ENCODE peak calls at places on chromosomes 2 and 18, in eight cellular contexts. T, V, M, K, A, O, G and I are unnamed samples.

GRCh38 chr2:173159794-173160463 is 84.3 kb downstream of the MAP3K20 start:
- DNase-seq in G (no peak), O (peak), M (peak), T (peak), K (peak), A (peak), V (peak), I (peak)

GRCh38 chr2:50126845-50127244 is 905.1 kb downstream of the NRXN1 start:
- DNase-seq in V (no peak), T (no peak), G (no peak), M (no peak), K (no peak), A (no peak), O (no peak), I (no peak)

GRCh38 chr2:27606611-27607010 is 22.2 kb downstream of the CCDC121 start:
- DNase-seq in O (peak), V (no peak), T (no peak), K (no peak), M (no peak), G (no peak), A (no peak), I (no peak)

GRCh38 chr2:3443083-3443482 is 63.6 kb downstream of the TRAPPC12 start:
- DNase-seq in A (no peak), T (no peak), M (no peak), V (no peak), O (no peak), K (no peak), G (no peak), I (no peak)

GRCh38 chr2:188430705-188431104 is 139.0 kb downstream of the GULP1 start:
- DNase-seq in K (no peak), V (no peak), A (no peak), G (no peak), T (no peak), M (no peak), O (no peak), I (no peak)

GRCh38 chr2:232008907-232009638 is 47.6 kb downstream of the DIS3L2 start:
- DNase-seq in V (no peak), M (no peak), T (no peak), A (no peak), O (no peak), K (no peak), G (no peak), I (no peak)

GRCh38 chr2:28643911-28644334 is 107.7 kb upstream of the PPP1CB start:
- DNase-seq in O (no peak), K (no peak), A (no peak), M (peak), T (peak), V (peak), G (no peak), I (peak)

GRCh38 chr2:98932164-98932563 is 3.9 kb downstream of the CRACDL start:
- DNase-seq in G (no peak), T (no peak), V (no peak), K (no peak), M (no peak), O (no peak), A (no peak), I (no peak)

GRCh38 chr2:239106314-239106908 is 258.5 kb downstream of the TWIST2 start:
- DNase-seq in T (peak), V (no peak), M (peak), O (no peak), A (peak), G (peak), K (peak), I (no peak)

GRCh38 chr18:24492445-24492844 is 32.0 kb downstream of the HRH4 start:
- DNase-seq in K (no peak), V (no peak), G (no peak), M (no peak), O (no peak), T (peak), A (no peak), I (no peak)

GRCh38 chr2:65364054-65364651 is 68.2 kb downstream of the SPRED2 start:
- DNase-seq in T (no peak), K (no peak), A (no peak), O (peak), G (no peak), M (no peak), V (no peak), I (no peak)

GRCh38 chr2:33291278-33292013 is 185.0 kb upstream of the RASGRP3 start:
- DNase-seq in V (no peak), M (no peak), G (no peak), A (no peak), O (peak), T (no peak), K (peak), I (no peak)

GRCh38 chr18:30514059-30514458 is 528.5 kb downstream of the DSC3 start:
- DNase-seq in T (no peak), K (no peak), V (no peak), A (no peak), O (no peak), G (no peak), M (no peak), I (no peak)

GRCh38 chr2:86342488-86342887 is 5.1 kb upstream of the REEP1 start:
- DNase-seq in M (no peak), K (no peak), V (no peak), O (no peak), A (no peak), T (no peak), G (no peak), I (no peak)

GRCh38 chr2:226117506-226118065 is 682.0 kb downstream of the IRS1 start:
- DNase-seq in M (no peak), T (no peak), O (no peak), V (no peak), A (no peak), G (no peak), K (no peak), I (no peak)

GRCh38 chr2:10957396-10957795 is 45.7 kb downstream of the KCNF1 start:
- DNase-seq in V (no peak), A (no peak), M (no peak), G (no peak), T (no peak), K (no peak), O (no peak), I (no peak)

GRCh38 chr18:8341481-8342230 is 267.6 kb upstream of the RAB12 start:
- DNase-seq in O (no peak), A (no peak), V (no peak), T (no peak), M (peak), G (no peak), K (peak), I (no peak)

GRCh38 chr2:160652236-160652635 is 158.6 kb upstream of the RBMS1 start:
- DNase-seq in M (no peak), O (peak), G (no peak), A (no peak), V (no peak), K (no peak), T (peak), I (no peak)

GRCh38 chr2:71856709-71857525 is 290.7 kb downstream of the CYP26B1 start:
- DNase-seq in G (no peak), A (no peak), T (no peak), K (peak), O (no peak), M (no peak), V (no peak), I (no peak)

GRCh38 chr2:134985061-134985460 is 62.2 kb downstream of the MAP3K19 start:
- DNase-seq in M (no peak), K (no peak), T (no peak), A (no peak), O (no peak), V (no peak), G (no peak), I (no peak)

DNA sequence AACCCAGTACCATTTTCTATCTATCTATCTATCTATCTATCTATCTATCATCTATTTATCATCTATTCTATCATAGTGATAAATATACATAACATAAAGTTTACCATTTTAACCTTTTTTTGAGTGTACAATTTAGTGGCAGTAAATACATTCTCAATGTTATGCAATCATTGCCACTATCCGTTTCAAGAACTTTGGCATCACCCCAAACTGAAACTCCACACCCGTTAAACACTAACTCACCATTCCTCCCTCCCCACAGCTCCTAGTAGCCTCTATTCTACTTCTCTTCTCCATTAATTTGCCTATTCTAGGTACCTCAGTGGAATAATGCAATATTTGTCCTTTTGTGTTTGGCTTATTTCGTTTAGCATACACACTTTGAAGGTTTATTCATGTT is 82.5 kb upstream of the KCNE4 start:
- DNase-seq in K (no peak), O (no peak), M (no peak), A (no peak), T (no peak), G (no peak), V (no peak), I (no peak)
- TF ChIP-seq EP300 in K (no peak), O (no peak), M (no peak), A (no peak), T (no peak), G (no peak), V (no peak), I (no peak)

GRCh38 chr2:142112648-142113278 is 18.1 kb downstream of the LRP1B start:
- DNase-seq in V (no peak), K (peak), M (no peak), T (no peak), A (no peak), O (no peak), G (no peak), I (no peak)
- TF ChIP-seq CTCF in V (no peak), K (no peak), M (no peak), T (no peak), A (peak), O (no peak), G (no peak), I (no peak)

DNA sequence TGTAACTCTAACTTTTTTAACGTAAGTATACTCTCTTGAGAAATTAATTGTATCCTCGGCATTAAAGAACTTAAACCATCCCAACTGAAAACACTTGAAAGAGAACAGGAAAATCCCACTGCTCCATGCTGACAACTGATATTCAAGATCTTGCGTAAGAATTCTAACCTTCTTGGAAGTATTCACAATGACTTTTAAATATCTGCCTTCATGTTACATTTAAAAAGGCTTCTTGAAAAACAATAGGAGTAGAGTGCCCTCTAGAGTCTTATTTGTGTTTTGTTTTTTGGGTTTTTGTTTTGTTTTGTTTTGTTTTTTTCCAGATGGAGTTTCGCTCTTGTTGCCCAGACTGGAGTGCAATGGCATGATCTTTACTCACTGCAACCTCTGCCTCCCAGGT is 65.4 kb upstream of the DNAJC10 start:
- DNase-seq in G (no peak), O (no peak), T (no peak), V (no peak), A (no peak), M (no peak), K (peak), I (no peak)
- TF ChIP-seq EP300 in G (no peak), O (no peak), T (no peak), V (no peak), A (no peak), M (no peak), K (no peak), I (no peak)

GRCh38 chr2:38466409-38466808 is 89.3 kb upstream of the ATL2 start:
- DNase-seq in O (no peak), K (no peak), A (no peak), G (no peak), T (no peak), M (no peak), V (no peak), I (no peak)

GRCh38 chr2:38466849-38467767 is 90.0 kb upstream of the ATL2 start:
- DNase-seq in T (no peak), O (no peak), G (no peak), K (no peak), V (peak), A (no peak), M (no peak), I (no peak)

GRCh38 chr2:38464971-38465788 is 88.1 kb upstream of the ATL2 start:
- DNase-seq in G (no peak), M (no peak), A (no peak), V (no peak), K (no peak), O (no peak), T (no peak), I (no peak)

GRCh38 chr2:38463752-38464151 is 86.7 kb upstream of the ATL2 start:
- DNase-seq in K (no peak), O (no peak), A (no peak), G (no peak), T (no peak), M (no peak), V (no peak), I (no peak)

DNA sequence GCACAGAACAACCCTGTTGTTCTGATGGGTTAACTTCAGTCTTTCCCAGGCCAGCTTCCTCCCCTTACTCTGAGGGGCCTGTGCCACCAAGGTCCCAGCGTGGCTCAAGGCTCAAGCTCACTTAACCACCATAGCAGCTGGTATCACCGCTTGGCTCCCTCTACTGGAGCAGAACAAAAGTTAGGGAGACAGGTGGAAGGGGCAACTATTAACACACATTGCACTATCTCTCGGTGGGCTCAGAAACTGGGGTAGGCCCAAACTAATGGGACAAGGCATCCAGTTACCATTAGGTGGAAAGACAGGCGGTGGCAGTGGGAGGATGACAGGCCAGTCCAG is 88.7 kb upstream of the ATL2 start:
- DNase-seq in V (no peak), O (no peak), A (peak), K (peak), M (peak), T (peak), G (peak), I (no peak)
- TF ChIP-seq CTCF in V (no peak), O (peak), A (peak), K (peak), M (peak), T (peak), G (peak), I (no peak)